ENCODE peak calls at places on chromosomes 5 and 9, in nine cellular contexts. M is IMR-90, A is neuronal stem cell, S is GM23248, C is SK-N-SH, W is keratinocyte, I is SK-N-MC, R is PC-3, P is trophoblast cell. Y is an unnamed sample.

GRCh38 chr5:14365831-14366435 is 215.7 kb upstream of the OTULINL start:
- DNase-seq in M (no peak), A (no peak), S (no peak), C (no peak), W (no peak), I (no peak), R (peak), P (no peak), Y (peak)

GRCh38 chr9:92617195-92617813 is 52.6 kb downstream of the IPPK start:
- DNase-seq in M (no peak), A (no peak), S (no peak), C (no peak), W (no peak), I (no peak), R (no peak), P (no peak), Y (no peak)

GRCh38 chr9:117703538-117703937 is 665 bp upstream of the TLR4 start:
- DNase-seq in M (no peak), A (no peak), S (peak), C (no peak), W (no peak), I (no peak), R (no peak), P (peak), Y (no peak)

GRCh38 chr9:33419904-33420303 is 17.5 kb upstream of the AQP7 start:
- DNase-seq in M (no peak), A (no peak), S (no peak), C (no peak), W (no peak), I (no peak), R (no peak), P (no peak), Y (no peak)

GRCh38 chr5:672329-673139 is 20.6 kb downstream of the TPPP start:
- DNase-seq in M (peak), A (peak), S (peak), C (peak), W (no peak), I (peak), R (peak), P (peak), Y (peak)

GRCh38 chr9:5799314-5799713 is 33.6 kb downstream of the ERMP1 start:
- DNase-seq in M (peak), A (no peak), S (peak), C (peak), W (no peak), I (peak), R (peak), P (peak), Y (peak)

GRCh38 chr5:180095545-180095944 is 24.0 kb upstream of the RNF130 start:
- DNase-seq in M (no peak), A (no peak), S (no peak), C (no peak), W (no peak), I (no peak), R (no peak), P (no peak), Y (no peak)

GRCh38 chr5:147558826-147559225 is 49.0 kb upstream of the DPYSL3 start:
- DNase-seq in M (peak), A (no peak), S (peak), C (peak), W (no peak), I (no peak), R (peak), P (peak), Y (peak)

GRCh38 chr5:157290981-157291711 is 25.2 kb downstream of the CYFIP2 start:
- DNase-seq in M (no peak), A (no peak), S (no peak), C (no peak), W (no peak), I (no peak), R (no peak), P (peak), Y (peak)

GRCh38 chr5:168786142-168786541 is 207.0 kb upstream of the PANK3 start:
- DNase-seq in M (no peak), A (no peak), S (peak), C (no peak), W (no peak), I (no peak), R (peak), P (no peak), Y (no peak)

GRCh38 chr9:83330207-83331196 is 207.7 kb downstream of the FRMD3 start:
- DNase-seq in M (no peak), A (no peak), S (peak), C (no peak), W (no peak), I (no peak), R (peak), P (peak), Y (no peak)

GRCh38 chr5:95392593-95393182 is 1.5 kb downstream of the FAM81B start:
- DNase-seq in M (no peak), A (peak), S (peak), C (no peak), W (no peak), I (no peak), R (peak), P (peak), Y (peak)

GRCh38 chr9:109652971-109653370 is 127.0 kb upstream of the PALM2AKAP2 start:
- DNase-seq in M (peak), A (no peak), S (peak), C (peak), W (no peak), I (no peak), R (peak), P (peak), Y (peak)

GRCh38 chr9:72129271-72130156 is 19.7 kb upstream of the GDA start:
- DNase-seq in M (no peak), A (no peak), S (peak), C (no peak), W (no peak), I (no peak), R (no peak), P (no peak), Y (no peak)

GRCh38 chr9:14846871-14847311 is 63.3 kb downstream of the FREM1 start:
- DNase-seq in M (peak), A (peak), S (peak), C (peak), W (no peak), I (peak), R (peak), P (peak), Y (peak)

GRCh38 chr9:96553070-96553469 is 66.6 kb downstream of the CDC14B start:
- DNase-seq in M (peak), A (no peak), S (peak), C (no peak), W (no peak), I (no peak), R (peak), P (peak), Y (peak)
- H3K9ac ChIP-seq in M (no peak), A (no peak), S (peak), C (peak), W (no peak), I (no peak), R (no peak), P (no peak), Y (no peak)

GRCh38 chr9:19456996-19457693 is 48.3 kb downstream of the ACER2 start:
- DNase-seq in M (peak), A (peak), S (peak), C (peak), W (peak), I (peak), R (peak), P (peak), Y (peak)
- H3K9ac ChIP-seq in M (peak), A (no peak), S (peak), C (no peak), W (no peak), I (peak), R (no peak), P (no peak), Y (no peak)

GRCh38 chr9:121183666-121184423 is 17.8 kb downstream of the RAB14 start:
- DNase-seq in M (no peak), A (no peak), S (no peak), C (no peak), W (no peak), I (no peak), R (no peak), P (peak), Y (no peak)
- H3K9ac ChIP-seq in M (no peak), A (no peak), S (no peak), C (no peak), W (no peak), I (no peak), R (no peak), P (no peak), Y (no peak)

DNA sequence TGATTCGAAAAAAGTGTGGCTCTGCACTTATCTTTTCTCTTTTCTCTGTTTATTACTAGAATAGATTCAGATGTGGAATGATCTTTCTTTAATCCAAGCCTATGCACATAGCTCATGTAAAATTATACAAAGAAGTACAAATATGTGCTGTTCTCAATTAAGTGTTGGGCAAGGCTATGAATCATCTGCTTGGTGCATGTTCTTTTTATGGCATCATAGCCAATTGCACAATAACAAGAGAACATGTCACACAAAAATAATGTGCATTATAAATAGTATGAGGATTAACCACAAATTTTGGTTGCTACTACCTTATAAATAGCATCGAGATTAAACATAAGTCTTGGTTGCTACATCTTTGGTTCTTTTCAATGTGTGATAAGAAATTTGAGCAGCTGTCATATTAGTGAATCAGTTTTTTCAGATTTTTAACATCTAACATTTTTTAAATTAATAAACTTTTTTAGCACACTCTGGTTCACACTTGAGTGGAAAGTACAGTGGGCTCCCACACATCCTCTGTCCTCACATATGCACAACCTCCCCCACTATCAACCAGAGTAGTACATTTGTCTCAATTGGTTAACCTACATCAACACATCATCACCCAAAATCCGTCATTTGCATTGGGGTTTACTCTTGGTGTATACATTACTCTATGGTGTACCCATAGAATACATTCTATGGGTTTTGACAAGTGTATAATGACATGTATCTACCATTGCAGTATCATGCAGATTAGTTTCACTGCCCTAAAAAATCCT is 6.8 kb upstream of the RECK start:
- DNase-seq in M (peak), A (no peak), S (peak), C (no peak), W (peak), I (peak), R (peak), P (peak), Y (peak)
- H3K9ac ChIP-seq in M (no peak), A (no peak), S (peak), C (peak), W (no peak), I (peak), R (no peak), P (no peak), Y (no peak)

GRCh38 chr9:129093602-129094386 is 12.9 kb downstream of the DOLPP1 start:
- DNase-seq in M (no peak), A (no peak), S (no peak), C (no peak), W (no peak), I (no peak), R (no peak), P (no peak), Y (no peak)
- H3K9ac ChIP-seq in M (no peak), A (no peak), S (no peak), C (no peak), W (no peak), I (no peak), R (no peak), P (no peak), Y (no peak)

GRCh38 chr5:150146862-150147579 is 8.6 kb downstream of the PDGFRB start:
- DNase-seq in M (no peak), A (no peak), S (no peak), C (peak), W (no peak), I (no peak), R (no peak), P (no peak), Y (no peak)
- H3K9ac ChIP-seq in M (no peak), A (peak), S (peak), C (no peak), W (no peak), I (no peak), R (no peak), P (no peak), Y (peak)

GRCh38 chr5:16805478-16805877 is 130.6 kb downstream of the MYO10 start:
- DNase-seq in M (no peak), A (no peak), S (peak), C (no peak), W (no peak), I (no peak), R (no peak), P (no peak), Y (no peak)
- H3K9ac ChIP-seq in M (no peak), A (no peak), S (peak), C (no peak), W (no peak), I (no peak), R (no peak), P (no peak), Y (no peak)

DNA sequence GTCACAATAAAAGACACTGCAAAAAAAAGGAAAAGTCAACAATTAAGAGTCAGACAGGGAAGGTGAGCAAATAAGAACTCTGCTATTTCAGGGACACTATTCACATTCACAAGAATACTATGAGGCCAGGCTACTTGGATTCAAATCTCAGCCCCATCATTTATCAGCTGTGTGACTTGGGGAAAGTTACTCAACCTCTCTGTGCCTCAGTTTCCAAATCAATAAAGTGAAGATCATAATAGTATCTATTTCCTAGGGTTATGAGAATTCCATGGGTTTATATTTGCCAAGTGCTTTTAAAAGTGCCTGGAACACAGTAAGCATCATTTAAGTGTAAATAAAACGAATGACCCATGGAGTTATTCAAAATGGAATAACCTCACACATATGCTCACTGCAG is 56.4 kb downstream of the ALDH7A1 start:
- DNase-seq in M (no peak), A (no peak), S (no peak), C (no peak), W (no peak), I (no peak), R (no peak), P (no peak), Y (no peak)
- H3K9ac ChIP-seq in M (no peak), A (no peak), S (peak), C (peak), W (no peak), I (no peak), R (no peak), P (no peak), Y (no peak)

GRCh38 chr5:158387499-158387898 is 528.6 kb upstream of the CLINT1 start:
- DNase-seq in M (no peak), A (no peak), S (no peak), C (peak), W (no peak), I (no peak), R (no peak), P (no peak), Y (no peak)
- H3K9ac ChIP-seq in M (no peak), A (no peak), S (no peak), C (no peak), W (no peak), I (no peak), R (no peak), P (no peak), Y (no peak)

DNA sequence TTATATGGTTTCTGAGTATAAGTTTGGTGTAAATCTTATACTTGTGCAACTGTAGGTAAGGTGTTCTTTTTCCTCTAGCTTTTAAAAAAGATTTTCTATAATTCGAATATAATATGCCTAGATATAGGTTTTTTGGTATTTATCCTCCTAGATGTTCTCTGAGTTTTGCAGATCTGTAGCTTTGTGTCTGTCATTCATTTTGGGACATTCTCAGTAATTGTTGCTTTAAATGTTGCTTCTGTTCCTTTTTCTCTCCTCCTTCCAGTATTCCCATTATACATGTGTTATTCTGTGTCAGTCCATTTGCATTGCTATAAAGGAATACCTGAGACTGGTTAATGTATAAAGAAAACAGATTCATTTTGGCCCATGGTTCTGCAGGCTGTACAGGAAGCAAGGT is 33.7 kb downstream of the LURAP1L start:
- DNase-seq in M (no peak), A (no peak), S (no peak), C (no peak), W (no peak), I (no peak), R (no peak), P (no peak), Y (no peak)
- H3K9ac ChIP-seq in M (no peak), A (no peak), S (no peak), C (no peak), W (no peak), I (no peak), R (no peak), P (no peak), Y (no peak)

Y was measured in fibroblast of lung.